ENCODE peak calls at places on chromosomes 4 and X, in five cellular contexts. N is AG08395, D is NCI-H774, U is left colon, Z is Karpas-422. L is an unnamed sample.

GRCh38 chrX:107674480-107675364 is 46.4 kb downstream of the PRPS1 start:
- DNase-seq in U (peak), Z (peak), N (peak), D (no peak), L (peak)

GRCh38 chr4:113499696-113500095 is 261.8 kb downstream of the CAMK2D start:
- DNase-seq in U (no peak), D (no peak), N (peak), Z (no peak), L (no peak)

GRCh38 chr4:154497901-154498300 is 6.3 kb upstream of the DCHS2 start:
- DNase-seq in N (no peak), Z (no peak), D (no peak), U (no peak), L (no peak)

GRCh38 chr4:158182736-158183135 is 9.9 kb upstream of the GASK1B start:
- DNase-seq in U (no peak), N (no peak), Z (no peak), D (no peak), L (no peak)

GRCh38 chr4:74624351-74625151 is 169.8 kb downstream of the BTC start:
- DNase-seq in Z (no peak), U (no peak), D (no peak), N (peak), L (peak)

GRCh38 chr4:114879916-114880315 is 233.5 kb downstream of the NDST4 start:
- DNase-seq in U (no peak), Z (no peak), D (peak), N (no peak), L (no peak)

GRCh38 chr4:113730467-113731216 is 30.9 kb downstream of the CAMK2D start:
- DNase-seq in N (no peak), D (no peak), Z (no peak), U (no peak), L (no peak)

GRCh38 chrX:135740683-135741149 is 27.3 kb downstream of the CT45A3 start:
- DNase-seq in N (no peak), U (peak), Z (peak), D (no peak), L (peak)

GRCh38 chr4:82851902-82852750 is 38.8 kb downstream of the SEC31A start:
- DNase-seq in U (no peak), N (no peak), Z (peak), D (no peak), L (peak)

GRCh38 chr4:57064811-57065711 is 45.1 kb downstream of the IGFBP7 start:
- DNase-seq in Z (no peak), D (no peak), U (peak), N (peak), L (no peak)

GRCh38 chr4:156970501-156971167 is 965 bp downstream of the PDGFC start:
- DNase-seq in U (peak), Z (no peak), D (no peak), N (peak), L (no peak)

GRCh38 chr4:113759696-113760093 is 1.8 kb downstream of the CAMK2D start:
- DNase-seq in Z (peak), D (no peak), N (no peak), U (no peak), L (no peak)

GRCh38 chrX:141278306-141278705 is 36.0 kb upstream of the SPANXC start:
- DNase-seq in Z (peak), D (no peak), U (peak), N (peak), L (peak)

GRCh38 chr4:113316879-113317278 is 267.4 kb downstream of the ANK2 start:
- DNase-seq in D (no peak), U (no peak), N (no peak), Z (peak), L (no peak)

GRCh38 chr4:28421221-28421620 is 1560.6 kb downstream of the STIM2 start:
- DNase-seq in N (no peak), U (no peak), Z (no peak), D (no peak), L (no peak)

GRCh38 chr4:15040916-15041463 is 38.7 kb downstream of the CPEB2 start:
- DNase-seq in D (no peak), N (no peak), Z (no peak), U (no peak), L (no peak)

GRCh38 chr4:7055111-7055989 is 12.2 kb downstream of the TADA2B start:
- DNase-seq in N (no peak), U (no peak), D (no peak), Z (no peak), L (peak)

GRCh38 chr4:140343303-140343702 is 30.1 kb upstream of the SCOC start:
- DNase-seq in N (no peak), D (no peak), Z (no peak), U (peak), L (no peak)

GRCh38 chr4:113596396-113596795 is 165.1 kb downstream of the CAMK2D start:
- DNase-seq in D (no peak), N (no peak), U (no peak), Z (no peak), L (no peak)

GRCh38 chr4:70544279-70544870 is 26.0 kb downstream of the AMTN start:
- DNase-seq in D (no peak), U (no peak), N (peak), Z (peak), L (peak)

GRCh38 chr4:170990989-170991589 is 822.1 kb upstream of the GALNTL6 start:
- DNase-seq in D (no peak), U (no peak), Z (peak), N (no peak), L (peak)

GRCh38 chr4:16707874-16708273 is 190.6 kb downstream of the LDB2 start:
- DNase-seq in D (no peak), N (peak), U (no peak), Z (no peak), L (no peak)

GRCh38 chr4:109462297-109462696 is 28.7 kb downstream of the SEC24B start:
- DNase-seq in N (no peak), D (no peak), U (no peak), Z (peak), L (peak)

GRCh38 chrX:107626916-107627315 is 1.4 kb upstream of the PRPS1 start:
- DNase-seq in N (no peak), D (no peak), Z (no peak), U (no peak), L (no peak)

GRCh38 chr4:101367201-101367600 is 19.9 kb upstream of the PPP3CA start:
- DNase-seq in D (no peak), U (no peak), Z (no peak), N (peak), L (no peak)

GRCh38 chr4:149371021-149371420 is 444.6 kb downstream of the IQCM start:
- DNase-seq in D (no peak), N (peak), U (peak), Z (peak), L (peak)

GRCh38 chrX:70022608-70023007 is 27.1 kb downstream of the AWAT2 start:
- DNase-seq in Z (no peak), N (no peak), D (no peak), U (no peak), L (no peak)

GRCh38 chr4:1321486-1321885 is 25.5 kb upstream of the UVSSA start:
- DNase-seq in U (no peak), Z (no peak), N (no peak), D (no peak), L (no peak)

GRCh38 chr4:174972911-174973310 is 54.8 kb downstream of the ADAM29 start:
- DNase-seq in D (no peak), N (no peak), U (no peak), Z (no peak), L (no peak)

GRCh38 chr4:19239565-19239964 is 1012.1 kb upstream of the SLIT2 start:
- DNase-seq in D (no peak), N (no peak), U (no peak), Z (no peak), L (no peak)

L was measured in NB4.